ENCODE peak calls at places on chromosome 1, in ten cellular contexts. One of them, this sample, is unnamed.

GRCh38 chr1:156893048-156893953 is at the start of gene PEAR1:
- DNase-seq in astrocyte of the cerebellum: no peak
- DNase-seq in GM23248: no peak
- DNase-seq in fibroblast of lung: peak
- DNase-seq in HCT116: no peak
- DNase-seq in transverse colon: no peak
- DNase-seq in NT2/D1: no peak
- DNase-seq in heart right ventricle: peak
- DNase-seq in psoas muscle: peak
- DNase-seq in hepatocyte: peak
- DNase-seq in this sample: no peak

GRCh38 chr1:18109058-18109755 is 1.6 kb downstream of the IGSF21 start:
- DNase-seq in psoas muscle: no peak
- DNase-seq in GM23248: peak
- DNase-seq in astrocyte of the cerebellum: no peak
- DNase-seq in NT2/D1: no peak
- DNase-seq in heart right ventricle: peak
- DNase-seq in fibroblast of lung: no peak
- DNase-seq in hepatocyte: no peak
- DNase-seq in transverse colon: no peak
- DNase-seq in HCT116: no peak
- DNase-seq in this sample: no peak

GRCh38 chr1:156655904-156656516 is 14.1 kb downstream of the BCAN start:
- DNase-seq in psoas muscle: no peak
- DNase-seq in heart right ventricle: no peak
- DNase-seq in transverse colon: no peak
- DNase-seq in GM23248: no peak
- DNase-seq in astrocyte of the cerebellum: no peak
- DNase-seq in HCT116: no peak
- DNase-seq in fibroblast of lung: no peak
- DNase-seq in NT2/D1: no peak
- DNase-seq in hepatocyte: no peak
- DNase-seq in this sample: no peak

GRCh38 chr1:53766194-53766748 is 27.3 kb upstream of the GLIS1 start:
- DNase-seq in psoas muscle: no peak
- DNase-seq in heart right ventricle: no peak
- DNase-seq in HCT116: no peak
- DNase-seq in transverse colon: no peak
- DNase-seq in astrocyte of the cerebellum: no peak
- DNase-seq in hepatocyte: no peak
- DNase-seq in NT2/D1: no peak
- DNase-seq in GM23248: no peak
- DNase-seq in fibroblast of lung: no peak
- DNase-seq in this sample: no peak

GRCh38 chr1:7745783-7746182 is 25.3 kb upstream of the VAMP3 start:
- DNase-seq in hepatocyte: no peak
- DNase-seq in fibroblast of lung: no peak
- DNase-seq in transverse colon: no peak
- DNase-seq in HCT116: no peak
- DNase-seq in astrocyte of the cerebellum: no peak
- DNase-seq in psoas muscle: no peak
- DNase-seq in NT2/D1: no peak
- DNase-seq in GM23248: no peak
- DNase-seq in heart right ventricle: no peak
- DNase-seq in this sample: no peak

GRCh38 chr1:156247460-156248322 is at the start of gene PAQR6:
- DNase-seq in GM23248: peak
- DNase-seq in transverse colon: no peak
- DNase-seq in fibroblast of lung: no peak
- DNase-seq in HCT116: no peak
- DNase-seq in heart right ventricle: peak
- DNase-seq in astrocyte of the cerebellum: no peak
- DNase-seq in hepatocyte: no peak
- DNase-seq in psoas muscle: peak
- DNase-seq in NT2/D1: no peak
- DNase-seq in this sample: no peak

GRCh38 chr1:87986154-87986914 is 657.7 kb downstream of the LMO4 start:
- DNase-seq in NT2/D1: no peak
- DNase-seq in GM23248: no peak
- DNase-seq in HCT116: no peak
- DNase-seq in hepatocyte: no peak
- DNase-seq in transverse colon: no peak
- DNase-seq in fibroblast of lung: no peak
- DNase-seq in psoas muscle: no peak
- DNase-seq in astrocyte of the cerebellum: no peak
- DNase-seq in heart right ventricle: no peak
- DNase-seq in this sample: no peak

GRCh38 chr1:203519053-203519770 is 25.3 kb downstream of the OPTC start:
- DNase-seq in NT2/D1: peak
- DNase-seq in hepatocyte: peak
- DNase-seq in psoas muscle: no peak
- DNase-seq in fibroblast of lung: no peak
- DNase-seq in astrocyte of the cerebellum: no peak
- DNase-seq in HCT116: no peak
- DNase-seq in heart right ventricle: no peak
- DNase-seq in transverse colon: no peak
- DNase-seq in GM23248: peak
- DNase-seq in this sample: no peak

GRCh38 chr1:61077676-61078521 is 4.5 kb upstream of the NFIA start:
- DNase-seq in NT2/D1: peak
- DNase-seq in psoas muscle: peak
- DNase-seq in GM23248: peak
- DNase-seq in HCT116: peak
- DNase-seq in fibroblast of lung: peak
- DNase-seq in astrocyte of the cerebellum: peak
- DNase-seq in hepatocyte: peak
- DNase-seq in heart right ventricle: peak
- DNase-seq in transverse colon: peak
- DNase-seq in this sample: peak

GRCh38 chr1:53683986-53684740 is 54.8 kb downstream of the GLIS1 start:
- DNase-seq in heart right ventricle: no peak
- DNase-seq in fibroblast of lung: no peak
- DNase-seq in NT2/D1: no peak
- DNase-seq in GM23248: no peak
- DNase-seq in transverse colon: no peak
- DNase-seq in hepatocyte: no peak
- DNase-seq in HCT116: no peak
- DNase-seq in astrocyte of the cerebellum: no peak
- DNase-seq in psoas muscle: no peak
- DNase-seq in this sample: no peak

GRCh38 chr1:209349372-209350324 is 233.9 kb upstream of the CAMK1G start:
- DNase-seq in HCT116: no peak
- DNase-seq in astrocyte of the cerebellum: no peak
- DNase-seq in heart right ventricle: no peak
- DNase-seq in hepatocyte: peak
- DNase-seq in NT2/D1: peak
- DNase-seq in fibroblast of lung: no peak
- DNase-seq in transverse colon: no peak
- DNase-seq in GM23248: peak
- DNase-seq in psoas muscle: no peak
- DNase-seq in this sample: no peak

GRCh38 chr1:199859525-199859924 is 168.0 kb upstream of the NR5A2 start:
- DNase-seq in hepatocyte: no peak
- DNase-seq in transverse colon: no peak
- DNase-seq in astrocyte of the cerebellum: no peak
- DNase-seq in psoas muscle: no peak
- DNase-seq in HCT116: no peak
- DNase-seq in NT2/D1: no peak
- DNase-seq in GM23248: peak
- DNase-seq in heart right ventricle: no peak
- DNase-seq in fibroblast of lung: peak
- DNase-seq in this sample: no peak

GRCh38 chr1:89198081-89198480 is 661 bp downstream of the GBP4 start:
- DNase-seq in HCT116: no peak
- DNase-seq in heart right ventricle: no peak
- DNase-seq in transverse colon: no peak
- DNase-seq in psoas muscle: no peak
- DNase-seq in GM23248: no peak
- DNase-seq in fibroblast of lung: no peak
- DNase-seq in NT2/D1: no peak
- DNase-seq in hepatocyte: no peak
- DNase-seq in astrocyte of the cerebellum: no peak
- DNase-seq in this sample: no peak
- H3K4me3 ChIP-seq in HCT116: no peak
- H3K4me3 ChIP-seq in heart right ventricle: peak
- H3K4me3 ChIP-seq in transverse colon: peak
- H3K4me3 ChIP-seq in psoas muscle: peak
- H3K4me3 ChIP-seq in GM23248: peak
- H3K4me3 ChIP-seq in fibroblast of lung: peak
- H3K4me3 ChIP-seq in NT2/D1: no peak
- H3K4me3 ChIP-seq in hepatocyte: no peak
- H3K4me3 ChIP-seq in astrocyte of the cerebellum: peak
- H3K4me3 ChIP-seq in this sample: no peak

GRCh38 chr1:66298427-66298826 is 235.5 kb upstream of the SGIP1 start:
- DNase-seq in hepatocyte: no peak
- DNase-seq in heart right ventricle: no peak
- DNase-seq in HCT116: peak
- DNase-seq in transverse colon: no peak
- DNase-seq in fibroblast of lung: no peak
- DNase-seq in NT2/D1: no peak
- DNase-seq in astrocyte of the cerebellum: no peak
- DNase-seq in psoas muscle: no peak
- DNase-seq in GM23248: no peak
- DNase-seq in this sample: no peak

GRCh38 chr1:66302810-66303209 is 231.1 kb upstream of the SGIP1 start:
- DNase-seq in HCT116: no peak
- DNase-seq in heart right ventricle: no peak
- DNase-seq in NT2/D1: no peak
- DNase-seq in fibroblast of lung: no peak
- DNase-seq in astrocyte of the cerebellum: no peak
- DNase-seq in GM23248: no peak
- DNase-seq in hepatocyte: no peak
- DNase-seq in transverse colon: no peak
- DNase-seq in psoas muscle: no peak
- DNase-seq in this sample: no peak

GRCh38 chr1:66302184-66302742 is 231.7 kb upstream of the SGIP1 start:
- DNase-seq in NT2/D1: no peak
- DNase-seq in hepatocyte: no peak
- DNase-seq in astrocyte of the cerebellum: no peak
- DNase-seq in heart right ventricle: no peak
- DNase-seq in psoas muscle: no peak
- DNase-seq in fibroblast of lung: no peak
- DNase-seq in GM23248: no peak
- DNase-seq in HCT116: no peak
- DNase-seq in transverse colon: no peak
- DNase-seq in this sample: no peak

GRCh38 chr1:66300280-66300973 is 233.5 kb upstream of the SGIP1 start:
- DNase-seq in GM23248: peak
- DNase-seq in NT2/D1: no peak
- DNase-seq in transverse colon: no peak
- DNase-seq in astrocyte of the cerebellum: no peak
- DNase-seq in HCT116: no peak
- DNase-seq in hepatocyte: no peak
- DNase-seq in heart right ventricle: no peak
- DNase-seq in fibroblast of lung: no peak
- DNase-seq in psoas muscle: peak
- DNase-seq in this sample: no peak

DNA sequence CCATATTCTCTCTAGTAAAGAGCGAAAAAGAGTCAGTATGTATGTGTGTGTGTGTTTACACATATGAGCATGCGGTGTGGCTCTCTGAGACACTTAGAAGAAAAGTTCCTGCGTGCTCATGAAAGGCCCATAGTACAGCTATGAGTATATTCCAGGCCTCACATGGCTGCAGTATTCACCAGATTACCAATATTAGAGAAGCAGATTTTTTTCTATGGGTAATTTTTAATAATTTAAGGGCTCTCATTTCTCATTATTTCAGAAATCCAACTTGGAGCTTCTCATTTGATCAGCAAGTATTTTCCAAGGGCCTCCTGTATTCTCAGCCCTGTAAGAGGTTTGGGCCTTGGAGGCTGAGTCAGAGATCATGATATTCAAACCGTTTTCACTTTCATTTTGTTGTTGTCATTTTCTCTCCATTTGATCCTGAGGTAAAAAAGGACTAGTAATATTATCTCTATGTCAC is 232.9 kb upstream of the SGIP1 start:
- DNase-seq in hepatocyte: no peak
- DNase-seq in fibroblast of lung: peak
- DNase-seq in astrocyte of the cerebellum: no peak
- DNase-seq in GM23248: peak
- DNase-seq in HCT116: no peak
- DNase-seq in psoas muscle: no peak
- DNase-seq in heart right ventricle: no peak
- DNase-seq in transverse colon: no peak
- DNase-seq in NT2/D1: no peak
- DNase-seq in this sample: no peak
- H3K4me3 ChIP-seq in hepatocyte: no peak
- H3K4me3 ChIP-seq in fibroblast of lung: no peak
- H3K4me3 ChIP-seq in astrocyte of the cerebellum: no peak
- H3K4me3 ChIP-seq in GM23248: peak
- H3K4me3 ChIP-seq in HCT116: peak
- H3K4me3 ChIP-seq in psoas muscle: peak
- H3K4me3 ChIP-seq in heart right ventricle: no peak
- H3K4me3 ChIP-seq in transverse colon: no peak
- H3K4me3 ChIP-seq in NT2/D1: no peak
- H3K4me3 ChIP-seq in this sample: no peak

GRCh38 chr1:86478747-86479146 is 10.0 kb downstream of the CLCA1 start:
- DNase-seq in transverse colon: no peak
- DNase-seq in astrocyte of the cerebellum: no peak
- DNase-seq in NT2/D1: no peak
- DNase-seq in psoas muscle: no peak
- DNase-seq in fibroblast of lung: peak
- DNase-seq in HCT116: no peak
- DNase-seq in hepatocyte: no peak
- DNase-seq in heart right ventricle: no peak
- DNase-seq in GM23248: no peak
- DNase-seq in this sample: no peak
- H3K4me3 ChIP-seq in transverse colon: no peak
- H3K4me3 ChIP-seq in astrocyte of the cerebellum: no peak
- H3K4me3 ChIP-seq in NT2/D1: no peak
- H3K4me3 ChIP-seq in psoas muscle: no peak
- H3K4me3 ChIP-seq in fibroblast of lung: no peak
- H3K4me3 ChIP-seq in HCT116: no peak
- H3K4me3 ChIP-seq in hepatocyte: no peak
- H3K4me3 ChIP-seq in heart right ventricle: no peak
- H3K4me3 ChIP-seq in GM23248: no peak
- H3K4me3 ChIP-seq in this sample: no peak

DNA sequence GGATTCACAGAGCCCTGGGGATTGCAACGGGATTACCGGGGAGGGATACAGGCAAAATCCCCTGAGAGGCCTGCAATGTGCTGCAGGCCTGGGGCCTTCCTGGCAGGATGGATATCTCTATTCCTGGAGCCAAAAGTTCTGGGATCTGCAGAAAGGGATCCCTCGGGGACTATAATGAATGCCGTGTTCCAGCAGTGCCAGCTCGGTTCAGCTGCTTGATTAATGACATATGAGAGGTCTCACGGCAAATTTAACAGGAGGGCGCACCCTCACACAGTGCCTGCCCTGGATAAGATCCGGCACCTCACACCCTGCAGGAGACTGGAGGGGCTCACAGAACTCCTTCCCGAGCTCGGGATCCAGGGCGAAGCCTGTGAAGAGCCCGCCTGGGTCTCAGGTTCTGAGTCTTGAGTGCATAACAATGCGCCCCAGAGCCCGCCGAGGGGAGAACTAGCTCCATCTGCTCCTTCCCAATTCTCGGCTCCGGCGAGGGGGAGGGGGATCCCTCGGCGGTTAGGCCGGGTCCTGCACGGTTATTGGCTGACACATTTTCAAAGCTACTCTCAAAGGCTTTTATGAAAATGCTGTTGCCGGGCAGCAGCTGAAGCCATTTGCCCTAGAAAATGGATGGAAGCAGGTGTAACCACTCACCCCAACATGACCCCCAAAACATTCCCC is 15.4 kb upstream of the RGS8 start:
- DNase-seq in GM23248: no peak
- DNase-seq in heart right ventricle: peak
- DNase-seq in psoas muscle: peak
- DNase-seq in HCT116: no peak
- DNase-seq in transverse colon: no peak
- DNase-seq in astrocyte of the cerebellum: no peak
- DNase-seq in NT2/D1: no peak
- DNase-seq in fibroblast of lung: no peak
- DNase-seq in hepatocyte: peak
- DNase-seq in this sample: no peak
- H3K4me3 ChIP-seq in GM23248: no peak
- H3K4me3 ChIP-seq in heart right ventricle: no peak
- H3K4me3 ChIP-seq in psoas muscle: peak
- H3K4me3 ChIP-seq in HCT116: no peak
- H3K4me3 ChIP-seq in transverse colon: no peak
- H3K4me3 ChIP-seq in astrocyte of the cerebellum: peak
- H3K4me3 ChIP-seq in NT2/D1: no peak
- H3K4me3 ChIP-seq in fibroblast of lung: no peak
- H3K4me3 ChIP-seq in hepatocyte: no peak
- H3K4me3 ChIP-seq in this sample: no peak